ENCODE peak calls at places on chromosome 3, in seven cellular contexts. W, Z, F, I, G, V and D are unnamed samples.

GRCh38 chr3:35408882-35409281 is 230.4 kb upstream of the ARPP21 start:
- DNase-seq in F (no peak), G (no peak), V (no peak), Z (no peak), I (no peak), W (no peak), D (no peak)

GRCh38 chr3:39668420-39668819 is 141.0 kb upstream of the MYRIP start:
- DNase-seq in I (peak), W (no peak), F (no peak), Z (no peak), V (peak), G (no peak), D (peak)

GRCh38 chr3:125119752-125120369 is 64.1 kb upstream of the HEG1 start:
- DNase-seq in Z (no peak), W (no peak), G (no peak), V (no peak), F (no peak), I (peak), D (peak)

GRCh38 chr3:110799236-110799635 is 272.4 kb upstream of the NECTIN3 start:
- DNase-seq in W (no peak), I (no peak), Z (no peak), V (no peak), G (no peak), F (no peak), D (no peak)

GRCh38 chr3:64438837-64439236 is 213.6 kb upstream of the PRICKLE2 start:
- DNase-seq in F (no peak), W (no peak), Z (no peak), V (no peak), I (no peak), G (no peak), D (no peak)

GRCh38 chr3:72123908-72124441 is 339.0 kb upstream of the PROK2 start:
- DNase-seq in Z (peak), G (peak), I (peak), W (peak), V (peak), F (no peak), D (no peak)

GRCh38 chr3:60758169-60758568 is 493.1 kb downstream of the FHIT start:
- DNase-seq in G (no peak), Z (no peak), V (no peak), I (peak), F (no peak), W (no peak), D (no peak)

GRCh38 chr3:143951351-143951971 is 20.2 kb upstream of the DIPK2A start:
- DNase-seq in Z (no peak), W (no peak), I (no peak), G (peak), F (no peak), V (no peak), D (no peak)

GRCh38 chr3:37862712-37863551 is 1.3 kb downstream of the CTDSPL start:
- DNase-seq in W (no peak), F (no peak), V (no peak), I (no peak), Z (no peak), G (peak), D (no peak)

DNA sequence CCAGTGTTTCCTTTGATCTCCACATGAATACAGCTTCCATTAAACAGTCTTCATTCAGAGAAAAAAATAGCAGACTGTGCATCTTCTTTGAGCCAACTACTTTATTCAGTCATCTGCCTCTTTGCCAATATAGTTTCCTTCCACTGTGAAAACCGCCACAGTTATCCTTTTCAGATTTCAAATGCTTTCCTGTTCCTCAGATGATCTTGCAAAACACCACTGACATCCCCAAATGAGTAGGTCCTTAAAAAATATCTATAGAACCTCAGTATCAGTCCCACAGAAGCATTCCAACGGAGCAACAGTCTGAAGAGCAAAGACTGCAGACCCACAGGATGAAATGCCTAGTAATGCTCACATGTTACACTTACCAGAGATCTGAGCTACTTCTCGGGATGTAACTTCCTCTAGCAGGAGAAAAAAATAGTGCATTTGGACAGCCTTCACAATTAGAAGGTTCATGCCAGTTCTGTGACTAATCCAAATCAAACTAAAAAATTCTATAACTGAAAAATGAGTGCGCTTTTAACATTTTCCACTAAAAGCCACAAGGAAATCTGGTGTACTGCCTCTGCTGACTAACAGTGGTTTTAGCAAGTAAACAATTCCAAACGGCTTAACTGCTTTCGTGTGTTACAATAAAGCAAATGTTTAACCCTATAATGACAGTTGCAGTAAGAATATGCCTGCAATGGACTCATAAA is at the start of gene ANKRD28:
- DNase-seq in Z (no peak), G (no peak), F (no peak), I (no peak), V (peak), W (no peak), D (no peak)
- TF ChIP-seq CTCF in Z (peak), G (peak), F (peak), I (no peak), V (no peak), W (peak), D (peak)

GRCh38 chr3:166685246-166685645 is 694.9 kb downstream of the ZBBX start:
- DNase-seq in G (no peak), V (no peak), W (no peak), I (no peak), F (no peak), Z (no peak), D (no peak)

GRCh38 chr3:166688665-166689064 is 691.4 kb downstream of the ZBBX start:
- DNase-seq in V (no peak), G (no peak), I (no peak), Z (no peak), F (no peak), W (no peak), D (no peak)
- TF ChIP-seq CTCF in V (no peak), G (no peak), I (no peak), Z (no peak), F (no peak), W (no peak), D (no peak)

GRCh38 chr3:114596147-114596546 is 302.3 kb downstream of the TIGIT start:
- DNase-seq in V (no peak), I (no peak), F (no peak), G (no peak), W (no peak), Z (no peak), D (no peak)
- TF ChIP-seq CTCF in V (no peak), I (no peak), F (no peak), G (no peak), W (no peak), Z (no peak), D (no peak)

GRCh38 chr3:52446631-52447511 is 2.0 kb upstream of the SEMA3G start:
- DNase-seq in G (peak), F (peak), I (peak), W (no peak), Z (peak), V (no peak), D (no peak)

GRCh38 chr3:52443791-52444687 is 864 bp downstream of the SEMA3G start:
- DNase-seq in G (no peak), W (no peak), F (peak), Z (no peak), I (no peak), V (no peak), D (no peak)

GRCh38 chr3:52443268-52443610 is 1.7 kb downstream of the SEMA3G start:
- DNase-seq in W (no peak), G (no peak), F (no peak), Z (no peak), V (no peak), I (no peak), D (no peak)

GRCh38 chr3:52446042-52446441 is 1.1 kb upstream of the SEMA3G start:
- DNase-seq in W (no peak), Z (no peak), G (no peak), F (no peak), I (no peak), V (no peak), D (no peak)

DNA sequence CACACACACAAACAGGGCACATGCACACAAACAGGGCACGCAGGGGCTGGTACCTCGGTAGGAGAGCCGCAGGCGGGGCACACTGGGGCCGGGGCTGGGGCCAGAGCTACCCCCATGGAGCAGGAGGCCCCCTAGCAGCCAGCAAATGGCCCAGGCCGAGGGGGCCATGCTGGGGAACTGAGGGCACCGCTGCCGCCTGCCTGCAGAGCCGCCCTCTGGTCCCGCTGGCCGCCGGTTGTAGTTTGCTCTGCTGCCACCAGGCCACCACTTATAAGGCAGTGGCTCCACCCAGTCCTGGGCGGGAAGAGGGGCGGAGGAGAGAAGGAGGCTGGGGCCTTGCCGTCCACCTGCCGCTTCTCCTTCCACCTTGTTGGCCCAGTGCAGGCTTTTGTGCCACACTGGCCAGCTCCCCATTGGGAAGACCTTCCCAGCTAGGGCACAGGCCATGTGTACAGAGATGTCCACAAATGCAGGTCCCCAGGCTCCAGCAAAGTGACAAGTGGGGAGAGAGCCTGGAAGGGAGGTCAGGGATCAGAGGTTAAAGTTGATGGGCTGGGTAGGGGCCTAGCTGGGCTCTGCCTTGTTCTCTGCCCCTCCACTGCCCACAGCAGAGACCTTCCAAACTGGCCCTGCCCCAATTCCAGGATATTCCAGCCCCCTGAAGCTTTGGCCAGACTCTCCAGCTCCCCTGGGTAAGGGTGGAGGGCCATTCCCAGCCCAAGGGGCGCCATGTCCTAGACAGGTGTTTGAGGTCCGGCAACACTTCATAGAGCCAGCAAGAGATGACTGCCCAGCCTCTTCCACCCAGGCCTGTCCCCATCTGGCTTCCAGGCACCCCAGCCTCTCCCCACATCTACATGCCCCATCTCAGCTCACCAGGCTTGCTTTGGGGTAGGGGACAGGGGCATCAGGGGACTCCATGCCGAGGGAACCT is at the start of gene SEMA3G:
- DNase-seq in I (peak), F (peak), W (peak), G (peak), V (peak), Z (peak), D (peak)
- TF ChIP-seq CTCF in I (peak), F (peak), W (peak), G (peak), V (no peak), Z (peak), D (peak)

DNA sequence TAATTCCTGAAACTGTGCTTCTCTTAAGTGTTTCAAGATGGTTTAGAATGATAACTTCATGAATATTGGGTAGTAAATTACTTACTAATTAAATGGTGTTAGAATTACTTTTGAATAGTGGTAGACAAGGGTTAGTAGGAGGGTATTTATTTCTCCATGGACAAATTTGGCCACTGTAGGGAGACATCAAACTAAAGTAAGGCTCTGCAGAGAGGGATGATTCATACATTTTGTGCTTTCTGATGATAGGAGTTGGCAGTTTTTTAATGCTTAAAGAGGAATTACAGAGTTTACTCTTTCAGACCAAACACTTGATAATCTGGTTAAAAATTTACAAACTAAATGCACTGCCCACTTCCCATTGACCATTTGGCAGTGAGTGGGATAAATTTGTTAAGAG is 127.6 kb downstream of the NAALADL2 start:
- DNase-seq in Z (no peak), G (no peak), F (no peak), V (no peak), I (no peak), W (no peak), D (no peak)
- TF ChIP-seq CTCF in Z (no peak), G (no peak), F (no peak), V (no peak), I (no peak), W (no peak), D (no peak)